ENCODE peak calls at places on chromosomes 1 and 21, in five cellular contexts. D is SK-N-SH, E is A549, B is K562, I is GM12878. Q is an unnamed sample.
A peak's percentile ranks its signal among the peaks of the same experiment; 100 is the strongest.

GRCh38 chr21:39867198-39867650 is at the start of gene PCP4:
- DNase-seq in D (peak; percentile 71), I (no peak), B (peak; percentile 74), E (peak; percentile 13), Q (no peak)

GRCh38 chr1:246558041-246558440 is 8.0 kb downstream of the TFB2M start:
- DNase-seq in D (no peak), I (no peak), E (no peak), B (no peak), Q (no peak)

GRCh38 chr1:226195144-226195543 is 8.6 kb upstream of the ACBD3 start:
- DNase-seq in D (peak; percentile 42), I (no peak), B (no peak), E (no peak), Q (no peak)

GRCh38 chr1:119587328-119587727 is 60.7 kb downstream of the ZNF697 start:
- DNase-seq in D (no peak), I (no peak), B (no peak), E (no peak), Q (no peak)

GRCh38 chr1:3433076-3433475 is 21.4 kb upstream of the ARHGEF16 start:
- DNase-seq in I (no peak), E (no peak), D (no peak), B (no peak), Q (no peak)

GRCh38 chr21:34974162-34974981 is 74.7 kb downstream of the RUNX1 start:
- DNase-seq in B (no peak), E (no peak), I (peak; percentile 73), D (no peak), Q (peak; percentile 71)

GRCh38 chr1:53557830-53558784 is 98.9 kb downstream of the DMRTB1 start:
- DNase-seq in I (no peak), B (no peak), D (peak; percentile 80), E (no peak), Q (no peak)

GRCh38 chr1:237732657-237733056 is 158.1 kb downstream of the ZP4 start:
- DNase-seq in E (no peak), D (peak; percentile 59), B (no peak), I (no peak), Q (no peak)

GRCh38 chr1:156994277-156994676 is 51.3 kb downstream of the ARHGEF11 start:
- DNase-seq in E (no peak), B (no peak), I (no peak), D (no peak), Q (no peak)

GRCh38 chr1:31413405-31414005 is 492 bp downstream of the SERINC2 start:
- DNase-seq in D (peak; percentile 85), B (peak; percentile 62), I (no peak), E (peak; percentile 25), Q (no peak)

GRCh38 chr1:21924503-21925005 is 12.6 kb downstream of the HSPG2 start:
- DNase-seq in D (no peak), I (no peak), E (no peak), B (no peak), Q (no peak)

GRCh38 chr1:32413507-32414185 is 19.4 kb upstream of the BSDC1 start:
- DNase-seq in I (peak; percentile 48), D (peak; percentile 66), E (peak; percentile 43), B (peak; percentile 84), Q (peak; percentile 68)

GRCh38 chr1:44637590-44638411 is 36.5 kb downstream of the TMEM53 start:
- DNase-seq in D (no peak), B (peak; percentile 97), E (no peak), I (no peak), Q (no peak)

GRCh38 chr21:43284700-43285099 is 115.9 kb downstream of the CRYAA start:
- DNase-seq in B (no peak), E (no peak), D (no peak), I (no peak), Q (no peak)

GRCh38 chr1:154862927-154863701 is 7.0 kb downstream of the KCNN3 start:
- DNase-seq in I (no peak), D (no peak), B (no peak), E (no peak), Q (no peak)

GRCh38 chr21:35508389-35508888 is 459.3 kb upstream of the RUNX1 start:
- DNase-seq in D (no peak), E (no peak), I (no peak), B (peak; percentile 44), Q (peak; percentile 65)

GRCh38 chr1:235054961-235055360 is 73.7 kb downstream of the TOMM20 start:
- DNase-seq in B (no peak), I (no peak), D (no peak), E (no peak), Q (no peak)

DNA sequence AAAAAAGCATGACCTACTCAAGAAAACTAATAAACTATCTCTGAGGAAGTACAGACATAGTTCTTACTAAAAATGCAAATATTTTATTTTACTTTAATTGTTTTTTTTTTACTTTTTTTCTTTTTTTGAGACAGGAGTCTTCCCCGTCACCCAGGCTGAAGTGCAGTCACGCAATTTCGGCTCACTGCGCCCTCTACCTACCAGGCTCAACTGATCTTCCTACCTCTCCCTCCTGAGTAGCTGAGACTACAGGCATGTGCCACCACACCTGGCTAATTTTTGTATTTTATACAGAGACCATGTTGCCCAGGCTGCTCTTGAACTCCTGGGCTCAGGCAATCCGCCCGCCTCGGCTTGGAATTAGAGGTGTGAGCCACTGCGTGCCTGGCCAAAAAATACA is 1263.1 kb downstream of the KCNT2 start:
- DNase-seq in B (no peak), D (no peak), E (no peak), I (no peak), Q (no peak)
- TF ChIP-seq RCOR1 in B (no peak), D (no peak), E (no peak), I (no peak), Q (no peak)

DNA sequence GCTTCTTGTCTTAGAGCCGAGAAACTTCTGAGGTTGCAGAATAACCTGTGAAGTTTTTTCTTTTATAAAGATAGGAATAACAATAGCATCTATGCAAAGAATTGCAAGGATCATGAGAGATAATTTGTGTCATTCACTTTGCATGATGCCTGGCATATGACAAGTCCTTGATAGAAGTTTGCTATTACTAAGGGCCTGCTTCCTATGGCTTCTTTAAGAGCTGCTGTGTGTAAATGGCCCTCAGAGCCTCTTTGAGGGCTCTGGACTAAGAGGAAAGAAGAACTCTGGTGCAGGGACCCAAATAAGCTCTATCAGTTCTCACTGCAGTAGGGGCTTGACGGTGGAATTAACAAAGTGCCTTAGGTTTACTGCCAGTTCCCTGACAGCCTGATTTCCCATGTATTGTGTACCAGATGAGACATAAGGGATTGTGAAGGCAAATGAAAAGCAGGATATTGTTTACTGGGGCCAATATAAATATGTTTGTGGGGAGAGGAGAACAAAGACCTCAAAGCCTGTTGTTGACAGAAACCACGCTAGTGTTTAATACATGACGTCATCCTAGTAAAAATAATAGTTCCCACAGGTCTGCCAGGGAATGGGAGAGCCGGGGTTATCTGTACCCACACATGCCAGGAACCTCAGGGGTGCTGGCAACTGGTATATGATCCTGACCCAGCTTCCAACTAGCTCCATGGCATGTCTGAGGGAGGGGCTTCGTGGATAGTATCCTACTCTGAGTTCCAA is 131.2 kb upstream of the UBE2U start:
- DNase-seq in I (no peak), D (no peak), B (no peak), E (no peak), Q (peak; percentile 29)
- TF ChIP-seq RCOR1 in I (no peak), D (no peak), B (no peak), E (no peak), Q (no peak)

DNA sequence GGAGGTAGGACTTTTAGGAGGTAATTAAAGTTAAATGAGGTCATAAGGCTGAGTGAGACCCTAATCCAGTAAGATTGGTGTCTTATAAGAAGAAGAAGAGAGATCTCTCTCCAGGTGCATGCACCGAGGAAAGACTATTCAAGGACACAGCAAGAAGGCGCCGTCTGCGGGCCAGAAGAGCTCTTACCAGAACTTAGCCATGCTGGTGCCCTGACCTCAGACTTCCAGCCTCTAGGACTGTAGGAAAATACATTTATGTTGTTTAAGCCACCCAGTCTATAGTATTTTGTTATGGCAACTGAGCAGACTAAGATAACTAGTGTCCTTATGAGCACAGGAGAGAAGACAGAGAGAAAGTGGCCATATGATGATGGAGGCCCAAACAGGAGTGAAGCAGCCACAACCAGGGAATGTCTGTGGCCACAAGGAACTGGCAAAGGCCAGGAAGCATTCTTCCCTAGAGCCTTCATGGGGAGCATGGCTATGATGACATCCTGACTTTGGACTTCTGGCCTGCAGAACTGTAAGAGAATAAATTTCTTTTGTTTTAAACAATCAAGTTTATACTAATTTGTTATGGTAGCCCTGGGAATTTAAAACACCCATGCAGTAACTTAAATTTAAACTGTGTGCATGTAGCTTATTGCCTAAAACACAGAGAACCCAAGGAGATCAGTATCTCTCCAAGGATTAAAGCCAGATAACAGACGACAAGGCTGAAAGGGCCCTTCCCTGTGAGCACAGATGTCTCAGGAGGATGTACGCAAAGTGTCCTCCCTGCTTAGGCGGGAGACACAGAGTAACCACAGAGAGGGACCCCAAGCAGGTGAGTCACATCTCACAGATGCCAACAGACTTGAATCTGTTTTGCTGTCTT is 9.9 kb upstream of the CD58 start:
- DNase-seq in E (no peak), D (no peak), I (no peak), B (no peak), Q (no peak)
- TF ChIP-seq RCOR1 in E (no peak), D (no peak), I (no peak), B (no peak), Q (no peak)

GRCh38 chr1:87084247-87084836 is 169.9 kb downstream of the HS2ST1 start:
- DNase-seq in E (peak; percentile 1), D (peak; percentile 10), B (no peak), I (no peak), Q (peak; percentile 60)
- TF ChIP-seq RCOR1 in E (no peak), D (no peak), B (no peak), I (no peak), Q (no peak)

GRCh38 chr21:44428281-44428942 is 26.9 kb upstream of the LRRC3 start:
- DNase-seq in E (peak; percentile 20), I (no peak), D (peak; percentile 35), B (peak; percentile 86), Q (no peak)
- TF ChIP-seq RCOR1 in E (no peak), I (no peak), D (no peak), B (no peak), Q (no peak)

GRCh38 chr21:44934797-44935532 is 4.9 kb upstream of the SLX9 start:
- DNase-seq in D (no peak), B (no peak), I (no peak), E (no peak), Q (no peak)

GRCh38 chr21:44933199-44933937 is 6.5 kb upstream of the SLX9 start:
- DNase-seq in I (no peak), B (no peak), D (no peak), E (no peak), Q (no peak)

GRCh38 chr21:44934276-44934675 is 5.6 kb upstream of the SLX9 start:
- DNase-seq in E (no peak), I (no peak), D (no peak), B (no peak), Q (no peak)

GRCh38 chr21:44932366-44933181 is 7.3 kb upstream of the SLX9 start:
- DNase-seq in I (no peak), E (no peak), D (peak; percentile 86), B (peak; percentile 75), Q (no peak)

DNA sequence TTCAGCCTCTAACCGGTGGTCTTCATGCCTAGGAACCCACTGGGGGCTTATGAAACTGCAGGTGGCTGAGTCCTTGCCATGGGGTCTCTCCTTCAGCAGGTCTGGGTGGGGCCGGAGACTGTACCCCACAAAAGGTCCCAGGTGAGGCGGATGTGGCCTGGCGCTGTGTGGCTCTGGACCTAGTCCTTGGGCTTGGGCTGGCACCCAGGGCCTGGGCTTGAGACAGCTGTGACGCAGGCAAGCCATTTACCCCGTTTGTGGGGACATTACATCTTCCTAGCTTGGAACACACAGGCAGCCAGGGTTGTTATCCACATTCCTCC is 5.9 kb upstream of the SLX9 start:
- DNase-seq in I (no peak), B (no peak), D (no peak), E (no peak), Q (no peak)
- TF ChIP-seq RCOR1 in I (no peak), B (no peak), D (no peak), E (no peak), Q (no peak)